ENCODE peak calls at places on chromosomes 11 and 22, in six cellular contexts. J is pancreas, T is cardiac fibroblast, B is BJ, G is heart right ventricle, E is esophagus squamous epithelium. V is an unnamed sample.

GRCh38 chr11:64237484-64237951 is 3.1 kb downstream of the VEGFB start:
- DNase-seq in E (no peak), J (peak; percentile 98), B (no peak), G (no peak), T (no peak), V (no peak)

GRCh38 chr11:123056835-123057491 is 5.0 kb downstream of the HSPA8 start:
- DNase-seq in T (no peak), J (no peak), E (no peak), G (no peak), B (no peak), V (no peak)

GRCh38 chr22:48276933-48277867 is 1514.8 kb downstream of the TBC1D22A start:
- DNase-seq in J (no peak), E (no peak), B (no peak), G (no peak), T (no peak), V (no peak)

GRCh38 chr11:27471588-27472397 is 797 bp downstream of the LGR4 start:
- DNase-seq in J (peak; percentile 64), B (no peak), E (no peak), T (peak; percentile 32), G (peak; percentile 16), V (peak; percentile 52)

GRCh38 chr11:8383227-8383626 is 119.5 kb upstream of the LMO1 start:
- DNase-seq in E (no peak), B (no peak), T (no peak), J (no peak), G (no peak), V (no peak)

GRCh38 chr11:45246241-45246640 is 39.9 kb downstream of the SYT13 start:
- DNase-seq in G (no peak), E (no peak), J (no peak), T (no peak), B (no peak), V (no peak)

GRCh38 chr11:134607963-134608750 is 196.1 kb upstream of the B3GAT1 start:
- DNase-seq in G (no peak), E (no peak), B (no peak), J (no peak), T (no peak), V (no peak)

GRCh38 chr11:368414-369335 is 624 bp upstream of the B4GALNT4 start:
- DNase-seq in J (peak; percentile 43), T (peak; percentile 14), G (no peak), E (no peak), B (no peak), V (peak; percentile 55)

GRCh38 chr11:107756553-107756952 is 44.7 kb upstream of the SLN start:
- DNase-seq in E (no peak), G (no peak), B (no peak), J (no peak), T (no peak), V (no peak)

GRCh38 chr11:22688914-22689313 is 22.5 kb downstream of the GAS2 start:
- DNase-seq in T (no peak), B (no peak), J (no peak), E (no peak), G (no peak), V (no peak)

GRCh38 chr11:809287-810039 is at the start of gene RPLP2:
- DNase-seq in G (peak; percentile 98), E (peak; percentile 96), B (peak; percentile 69), J (peak; percentile 99), T (peak; percentile 98), V (peak; percentile 97)

GRCh38 chr11:109747839-109748238 is 325.8 kb downstream of the C11orf87 start:
- DNase-seq in B (no peak), G (no peak), J (no peak), T (no peak), E (no peak), V (no peak)
- TF ChIP-seq CTCF in B (no peak), G (no peak), J (no peak), T (no peak), E (no peak), V (no peak)

GRCh38 chr11:131295986-131296385 is 74.4 kb upstream of the NTM start:
- DNase-seq in G (no peak), T (no peak), B (no peak), E (no peak), J (no peak), V (no peak)

GRCh38 chr11:131301306-131301705 is 69.1 kb upstream of the NTM start:
- DNase-seq in G (no peak), B (no peak), E (no peak), J (no peak), T (no peak), V (no peak)

GRCh38 chr11:131302831-131303230 is 67.6 kb upstream of the NTM start:
- DNase-seq in B (no peak), G (no peak), T (no peak), J (no peak), E (no peak), V (no peak)

GRCh38 chr11:131297441-131297840 is 73.0 kb upstream of the NTM start:
- DNase-seq in G (no peak), E (no peak), T (no peak), J (no peak), B (no peak), V (no peak)

DNA sequence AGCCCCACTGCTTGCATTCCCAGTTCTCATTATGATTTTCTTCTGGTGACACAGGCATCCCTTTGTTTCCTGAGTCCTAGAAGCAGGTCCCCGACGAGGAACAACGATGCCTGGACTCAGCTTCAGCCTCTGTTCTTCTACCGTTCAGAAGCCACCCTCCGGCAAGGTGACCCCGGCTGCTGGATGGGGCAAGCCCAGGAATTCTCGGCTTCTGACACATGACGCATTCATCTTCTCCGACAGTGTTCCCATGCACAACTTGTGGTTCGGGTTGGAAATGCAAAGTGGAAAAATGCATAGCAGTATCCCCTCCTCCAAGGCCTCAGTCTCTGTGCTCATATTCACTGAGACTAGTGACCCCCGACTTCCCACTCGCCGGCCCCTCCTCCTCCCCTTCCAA is 70.1 kb upstream of the NTM start:
- DNase-seq in B (no peak), J (no peak), E (no peak), T (no peak), G (no peak), V (no peak)
- TF ChIP-seq CTCF in B (no peak), J (no peak), E (no peak), T (no peak), G (no peak), V (no peak)

GRCh38 chr11:110323786-110324185 is 27.4 kb upstream of the RDX start:
- DNase-seq in E (no peak), J (no peak), B (no peak), T (no peak), G (no peak), V (no peak)
- TF ChIP-seq CTCF in E (no peak), J (no peak), B (no peak), T (no peak), G (no peak), V (no peak)

GRCh38 chr11:73157141-73158010 is 15.3 kb upstream of the FCHSD2 start:
- DNase-seq in T (peak; percentile 83), G (peak; percentile 74), E (no peak), B (peak; percentile 43), J (no peak), V (no peak)
- TF ChIP-seq CTCF in T (no peak), G (peak; percentile 5), E (no peak), B (peak; percentile 5), J (no peak), V (no peak)

GRCh38 chr11:94641167-94641761 is 74.1 kb downstream of the PIWIL4 start:
- DNase-seq in J (no peak), G (peak; percentile 58), T (peak; percentile 70), B (no peak), E (no peak), V (no peak)
- TF ChIP-seq CTCF in J (no peak), G (no peak), T (no peak), B (no peak), E (no peak), V (no peak)

DNA sequence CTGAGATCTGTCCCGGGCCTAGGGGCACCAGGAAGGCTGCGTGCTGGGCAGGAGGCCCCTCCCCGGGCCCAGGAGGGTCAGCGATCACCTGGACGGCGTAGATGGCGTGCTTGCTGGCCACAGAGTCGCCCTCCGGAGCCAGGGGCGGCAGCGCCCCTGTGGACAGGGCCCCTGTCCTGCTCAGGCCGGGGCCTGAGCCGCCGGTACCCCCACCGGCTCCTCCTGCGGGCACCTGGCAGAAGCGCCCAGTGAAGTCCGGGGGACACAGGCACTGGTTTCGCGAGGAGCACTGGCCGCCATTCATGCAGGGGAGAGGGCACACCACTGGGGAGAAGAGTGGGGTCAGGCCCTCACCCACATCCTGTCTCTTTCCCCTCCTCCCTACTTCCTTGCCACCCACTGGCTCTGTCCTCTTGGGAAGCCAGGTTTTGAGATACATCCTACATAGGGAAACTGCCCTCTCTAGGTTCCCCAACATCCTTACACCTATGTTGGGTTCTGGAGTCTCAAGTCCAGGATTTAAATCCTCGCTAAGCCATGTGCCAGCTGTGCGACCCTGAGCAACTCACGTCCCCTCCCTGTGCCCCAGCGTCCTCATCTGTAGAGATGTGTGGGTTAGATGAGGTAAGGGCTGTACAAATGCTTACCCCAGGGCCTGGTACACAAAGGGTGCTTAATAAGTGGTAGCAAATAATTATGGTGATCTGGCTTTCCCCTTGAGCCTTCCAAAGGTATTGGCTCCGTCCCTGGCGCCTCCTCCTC is 3.9 kb downstream of the LTBP3 start:
- DNase-seq in J (no peak), E (no peak), T (no peak), G (no peak), B (no peak), V (no peak)
- TF ChIP-seq CTCF in J (no peak), E (no peak), T (no peak), G (no peak), B (no peak), V (no peak)

DNA sequence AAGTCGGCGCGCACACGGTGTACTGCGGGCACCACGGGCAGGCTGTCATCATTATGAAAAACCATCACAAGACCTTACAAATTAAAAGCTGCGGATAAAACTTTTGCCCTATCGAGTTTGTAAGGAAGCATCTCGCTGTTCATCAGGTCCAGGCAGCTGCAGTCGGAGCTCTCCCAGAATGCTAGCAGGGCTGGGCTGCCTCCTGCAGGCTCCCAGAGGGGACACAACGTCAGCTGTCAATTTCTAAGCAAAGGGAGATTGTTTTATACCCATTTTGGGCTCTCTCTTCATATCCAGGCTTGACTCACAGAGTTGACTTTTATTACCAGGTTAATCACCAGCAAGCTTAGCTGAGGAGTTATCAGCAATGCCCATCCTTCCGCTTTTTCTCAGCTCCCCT is 375.1 kb downstream of the OPCML start:
- DNase-seq in T (no peak), G (peak; percentile 13), E (no peak), B (no peak), J (no peak), V (peak; percentile 48)
- TF ChIP-seq CTCF in T (no peak), G (peak; percentile 51), E (no peak), B (no peak), J (no peak), V (no peak)

DNA sequence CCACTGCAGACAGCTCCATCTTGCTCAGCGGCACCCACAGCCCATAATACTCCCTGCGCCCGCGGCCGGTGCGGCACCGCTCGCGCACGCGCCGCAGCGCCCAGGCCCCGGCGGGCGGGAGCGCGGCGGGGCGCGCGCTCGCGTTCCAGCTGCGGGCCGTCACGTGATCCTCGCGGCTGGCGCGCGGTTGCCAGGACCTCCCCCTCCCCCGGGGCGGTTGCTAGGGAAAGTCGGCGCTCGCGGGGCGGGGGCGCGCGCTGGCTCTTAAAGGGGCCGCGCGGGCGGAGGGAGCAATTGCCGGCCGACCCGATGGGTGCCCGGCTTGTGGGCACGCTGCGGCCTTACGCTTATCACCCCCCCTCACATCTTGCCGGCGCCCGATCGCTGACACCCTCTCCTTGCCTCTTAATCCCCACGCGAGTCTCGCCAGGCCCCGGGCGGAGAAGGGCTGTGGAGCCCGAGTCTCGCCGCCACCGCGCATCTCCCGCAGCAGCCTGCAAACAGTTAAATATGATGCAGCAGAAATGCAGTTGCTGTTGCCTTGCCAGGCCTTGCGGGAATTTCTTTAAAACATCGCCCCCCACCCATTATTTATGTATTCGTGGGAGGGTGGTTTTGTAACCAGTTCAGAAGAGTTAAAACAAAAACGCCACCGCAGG is at the start of gene CBX6:
- DNase-seq in G (peak; percentile 97), B (no peak), E (peak; percentile 58), J (peak; percentile 97), T (peak; percentile 96), V (peak; percentile 98)
- TF ChIP-seq CTCF in G (no peak), B (no peak), E (no peak), J (no peak), T (no peak), V (no peak)

GRCh38 chr11:69102732-69103615 is 52.8 kb upstream of the SMIM38 start:
- DNase-seq in G (no peak), B (no peak), J (peak; percentile 19), T (no peak), E (no peak), V (peak; percentile 46)
- TF ChIP-seq CTCF in G (no peak), B (no peak), J (no peak), T (no peak), E (peak; percentile 15), V (no peak)

V was measured in glutamatergic neuron.